ENCODE peak calls at places on chromosomes 4 and X, in ten cellular contexts. One of them, this sample, is unnamed. For H3K9me3, the result is how much of the 10 kb centered on the place peaks cover.

GRCh38 chr4:184448828-184449227 is 25.5 kb downstream of the IRF2 start:
- DNase-seq in BE2C: no peak
- DNase-seq in uterus: peak
- DNase-seq in fibroblast of lung: peak
- DNase-seq in endothelial cell of umbilical vein: peak
- DNase-seq in upper lobe of left lung: peak
- DNase-seq in CD8-positive, alpha-beta T cell: no peak
- DNase-seq in mammary epithelial cell: peak
- DNase-seq in cardiac muscle cell: no peak
- DNase-seq in tibial nerve: peak
- DNase-seq in this sample: no peak

GRCh38 chr4:55397521-55398321 is 2.0 kb downstream of the TMEM165 start:
- DNase-seq in CD8-positive, alpha-beta T cell: no peak
- DNase-seq in BE2C: no peak
- DNase-seq in tibial nerve: no peak
- DNase-seq in fibroblast of lung: peak
- DNase-seq in uterus: no peak
- DNase-seq in cardiac muscle cell: no peak
- DNase-seq in endothelial cell of umbilical vein: peak
- DNase-seq in upper lobe of left lung: no peak
- DNase-seq in mammary epithelial cell: peak
- DNase-seq in this sample: no peak

GRCh38 chr4:181030961-181031360 is 1212.2 kb upstream of the TENM3 start:
- DNase-seq in fibroblast of lung: peak
- DNase-seq in uterus: no peak
- DNase-seq in cardiac muscle cell: no peak
- DNase-seq in tibial nerve: no peak
- DNase-seq in upper lobe of left lung: no peak
- DNase-seq in endothelial cell of umbilical vein: no peak
- DNase-seq in CD8-positive, alpha-beta T cell: no peak
- DNase-seq in BE2C: no peak
- DNase-seq in mammary epithelial cell: no peak
- DNase-seq in this sample: no peak

GRCh38 chr4:158259955-158260575 is 49.8 kb downstream of the TMEM144 start:
- DNase-seq in tibial nerve: no peak
- DNase-seq in cardiac muscle cell: peak
- DNase-seq in CD8-positive, alpha-beta T cell: no peak
- DNase-seq in uterus: no peak
- DNase-seq in upper lobe of left lung: no peak
- DNase-seq in endothelial cell of umbilical vein: peak
- DNase-seq in BE2C: no peak
- DNase-seq in mammary epithelial cell: peak
- DNase-seq in fibroblast of lung: peak
- DNase-seq in this sample: no peak

GRCh38 chr4:1518997-1519700 is 112.9 kb upstream of the NKX1-1 start:
- DNase-seq in BE2C: peak
- DNase-seq in upper lobe of left lung: no peak
- DNase-seq in uterus: no peak
- DNase-seq in fibroblast of lung: no peak
- DNase-seq in tibial nerve: no peak
- DNase-seq in cardiac muscle cell: no peak
- DNase-seq in mammary epithelial cell: no peak
- DNase-seq in endothelial cell of umbilical vein: no peak
- DNase-seq in CD8-positive, alpha-beta T cell: no peak
- DNase-seq in this sample: no peak

GRCh38 chr4:148022975-148023374 is 291.1 kb downstream of the ARHGAP10 start:
- DNase-seq in upper lobe of left lung: no peak
- DNase-seq in endothelial cell of umbilical vein: no peak
- DNase-seq in mammary epithelial cell: no peak
- DNase-seq in CD8-positive, alpha-beta T cell: no peak
- DNase-seq in BE2C: no peak
- DNase-seq in uterus: no peak
- DNase-seq in cardiac muscle cell: no peak
- DNase-seq in fibroblast of lung: no peak
- DNase-seq in tibial nerve: no peak
- DNase-seq in this sample: no peak

GRCh38 chrX:153945956-153946909 is 1.8 kb upstream of the RENBP start:
- DNase-seq in upper lobe of left lung: no peak
- DNase-seq in CD8-positive, alpha-beta T cell: no peak
- DNase-seq in fibroblast of lung: no peak
- DNase-seq in tibial nerve: no peak
- DNase-seq in BE2C: no peak
- DNase-seq in uterus: no peak
- DNase-seq in endothelial cell of umbilical vein: no peak
- DNase-seq in mammary epithelial cell: no peak
- DNase-seq in cardiac muscle cell: no peak
- DNase-seq in this sample: no peak

GRCh38 chr4:148164529-148164928 is 277.7 kb downstream of the NR3C2 start:
- DNase-seq in tibial nerve: no peak
- DNase-seq in BE2C: no peak
- DNase-seq in CD8-positive, alpha-beta T cell: no peak
- DNase-seq in uterus: no peak
- DNase-seq in fibroblast of lung: no peak
- DNase-seq in cardiac muscle cell: no peak
- DNase-seq in endothelial cell of umbilical vein: no peak
- DNase-seq in mammary epithelial cell: no peak
- DNase-seq in upper lobe of left lung: no peak
- DNase-seq in this sample: no peak

GRCh38 chr4:67332627-67333026 is 212.7 kb downstream of the CENPC start:
- DNase-seq in tibial nerve: no peak
- DNase-seq in fibroblast of lung: no peak
- DNase-seq in cardiac muscle cell: no peak
- DNase-seq in CD8-positive, alpha-beta T cell: no peak
- DNase-seq in endothelial cell of umbilical vein: peak
- DNase-seq in mammary epithelial cell: peak
- DNase-seq in BE2C: peak
- DNase-seq in upper lobe of left lung: no peak
- DNase-seq in uterus: no peak
- DNase-seq in this sample: no peak

GRCh38 chrX:68232206-68232605 is 201.1 kb downstream of the OPHN1 start:
- DNase-seq in uterus: no peak
- DNase-seq in mammary epithelial cell: peak
- DNase-seq in fibroblast of lung: no peak
- DNase-seq in endothelial cell of umbilical vein: no peak
- DNase-seq in tibial nerve: no peak
- DNase-seq in CD8-positive, alpha-beta T cell: no peak
- DNase-seq in cardiac muscle cell: no peak
- DNase-seq in BE2C: no peak
- DNase-seq in upper lobe of left lung: no peak
- DNase-seq in this sample: no peak

GRCh38 chr4:53064609-53065008 is 202.5 kb downstream of the RASL11B start:
- DNase-seq in CD8-positive, alpha-beta T cell: no peak
- DNase-seq in mammary epithelial cell: no peak
- DNase-seq in tibial nerve: no peak
- DNase-seq in endothelial cell of umbilical vein: no peak
- DNase-seq in fibroblast of lung: no peak
- DNase-seq in cardiac muscle cell: no peak
- DNase-seq in upper lobe of left lung: no peak
- DNase-seq in uterus: no peak
- DNase-seq in BE2C: no peak
- DNase-seq in this sample: no peak

GRCh38 chr4:112517067-112517588 is 1.1 kb upstream of the NEUROG2 start:
- DNase-seq in CD8-positive, alpha-beta T cell: no peak
- DNase-seq in BE2C: no peak
- DNase-seq in mammary epithelial cell: no peak
- DNase-seq in fibroblast of lung: no peak
- DNase-seq in cardiac muscle cell: no peak
- DNase-seq in uterus: no peak
- DNase-seq in tibial nerve: no peak
- DNase-seq in endothelial cell of umbilical vein: no peak
- DNase-seq in upper lobe of left lung: no peak
- DNase-seq in this sample: no peak

GRCh38 chr4:140257461-140258305 is 103.7 kb upstream of the MAML3 start:
- DNase-seq in CD8-positive, alpha-beta T cell: no peak
- DNase-seq in cardiac muscle cell: no peak
- DNase-seq in tibial nerve: no peak
- DNase-seq in endothelial cell of umbilical vein: peak
- DNase-seq in BE2C: no peak
- DNase-seq in fibroblast of lung: no peak
- DNase-seq in upper lobe of left lung: peak
- DNase-seq in mammary epithelial cell: peak
- DNase-seq in uterus: no peak
- DNase-seq in this sample: no peak

GRCh38 chr4:3285558-3286334 is 7.1 kb upstream of the RGS12 start:
- DNase-seq in upper lobe of left lung: peak
- DNase-seq in tibial nerve: no peak
- DNase-seq in BE2C: no peak
- DNase-seq in fibroblast of lung: peak
- DNase-seq in endothelial cell of umbilical vein: no peak
- DNase-seq in uterus: no peak
- DNase-seq in cardiac muscle cell: no peak
- DNase-seq in mammary epithelial cell: peak
- DNase-seq in CD8-positive, alpha-beta T cell: no peak
- DNase-seq in this sample: no peak

GRCh38 chrX:115399306-115399705 is 109.8 kb downstream of the LUZP4 start:
- DNase-seq in cardiac muscle cell: no peak
- DNase-seq in upper lobe of left lung: no peak
- DNase-seq in endothelial cell of umbilical vein: peak
- DNase-seq in mammary epithelial cell: no peak
- DNase-seq in tibial nerve: no peak
- DNase-seq in fibroblast of lung: no peak
- DNase-seq in BE2C: no peak
- DNase-seq in CD8-positive, alpha-beta T cell: no peak
- DNase-seq in uterus: no peak
- DNase-seq in this sample: no peak

GRCh38 chr4:271492-272103 is 33.7 kb downstream of the ZNF732 start:
- DNase-seq in upper lobe of left lung: no peak
- DNase-seq in uterus: no peak
- DNase-seq in BE2C: no peak
- DNase-seq in mammary epithelial cell: no peak
- DNase-seq in tibial nerve: no peak
- DNase-seq in endothelial cell of umbilical vein: no peak
- DNase-seq in fibroblast of lung: no peak
- DNase-seq in cardiac muscle cell: no peak
- DNase-seq in CD8-positive, alpha-beta T cell: no peak
- DNase-seq in this sample: no peak
- H3K9me3 ChIP-seq in upper lobe of left lung: half or more
- H3K9me3 ChIP-seq in uterus: half or more
- H3K9me3 ChIP-seq in BE2C: under half
- H3K9me3 ChIP-seq in mammary epithelial cell: under half
- H3K9me3 ChIP-seq in tibial nerve: half or more
- H3K9me3 ChIP-seq in endothelial cell of umbilical vein: under half
- H3K9me3 ChIP-seq in fibroblast of lung: under half
- H3K9me3 ChIP-seq in cardiac muscle cell: under half
- H3K9me3 ChIP-seq in CD8-positive, alpha-beta T cell: under half
- H3K9me3 ChIP-seq in this sample: under half

DNA sequence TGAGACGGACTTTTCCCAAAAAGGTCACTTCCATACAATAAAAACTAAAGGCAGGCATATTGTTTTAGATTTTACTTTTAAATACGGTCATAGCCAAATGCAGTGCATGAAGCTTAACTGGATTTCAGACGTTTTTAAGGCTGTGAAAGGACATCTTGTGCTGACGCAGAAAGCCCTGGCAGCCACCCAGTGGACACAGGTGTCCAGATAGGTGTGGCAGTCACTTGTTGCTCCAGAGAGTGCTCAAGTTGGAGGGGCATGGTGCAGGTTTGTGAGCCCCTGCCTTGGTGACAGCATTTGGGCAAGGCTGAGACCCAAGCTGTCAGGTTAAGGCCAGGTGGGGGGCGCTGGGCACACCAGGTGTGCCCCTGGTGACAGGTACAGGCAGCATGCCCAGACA is 135.8 kb upstream of the TBL1X start:
- DNase-seq in endothelial cell of umbilical vein: no peak
- DNase-seq in cardiac muscle cell: no peak
- DNase-seq in CD8-positive, alpha-beta T cell: no peak
- DNase-seq in uterus: no peak
- DNase-seq in upper lobe of left lung: peak
- DNase-seq in BE2C: no peak
- DNase-seq in tibial nerve: no peak
- DNase-seq in mammary epithelial cell: no peak
- DNase-seq in fibroblast of lung: no peak
- DNase-seq in this sample: no peak
- H3K9me3 ChIP-seq in endothelial cell of umbilical vein: under half
- H3K9me3 ChIP-seq in cardiac muscle cell: under half
- H3K9me3 ChIP-seq in CD8-positive, alpha-beta T cell: under half
- H3K9me3 ChIP-seq in uterus: under half
- H3K9me3 ChIP-seq in upper lobe of left lung: under half
- H3K9me3 ChIP-seq in BE2C: under half
- H3K9me3 ChIP-seq in tibial nerve: under half
- H3K9me3 ChIP-seq in mammary epithelial cell: under half
- H3K9me3 ChIP-seq in fibroblast of lung: under half
- H3K9me3 ChIP-seq in this sample: under half

DNA sequence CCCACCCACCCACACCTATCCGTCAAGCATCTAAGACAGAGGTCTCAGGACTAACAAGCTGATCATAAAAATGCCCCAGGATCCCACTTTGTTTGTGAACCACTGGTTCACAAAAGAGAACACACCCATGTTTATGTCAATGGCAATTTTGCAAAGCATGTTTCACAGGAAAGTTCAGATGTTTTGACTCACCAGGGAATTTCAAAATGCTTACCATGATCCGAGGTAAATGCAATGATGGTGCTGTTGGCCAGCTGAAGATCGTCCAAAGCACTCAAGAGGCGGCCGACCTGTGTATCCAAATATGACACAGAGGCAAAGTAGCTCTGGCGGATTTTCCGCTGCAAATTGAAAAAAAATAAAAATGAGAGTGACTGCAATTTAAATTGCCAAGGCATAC is 15.0 kb downstream of the IDS start:
- DNase-seq in mammary epithelial cell: no peak
- DNase-seq in BE2C: no peak
- DNase-seq in tibial nerve: no peak
- DNase-seq in uterus: no peak
- DNase-seq in endothelial cell of umbilical vein: no peak
- DNase-seq in cardiac muscle cell: no peak
- DNase-seq in CD8-positive, alpha-beta T cell: no peak
- DNase-seq in fibroblast of lung: no peak
- DNase-seq in upper lobe of left lung: no peak
- DNase-seq in this sample: no peak
- H3K9me3 ChIP-seq in mammary epithelial cell: under half
- H3K9me3 ChIP-seq in BE2C: under half
- H3K9me3 ChIP-seq in tibial nerve: under half
- H3K9me3 ChIP-seq in uterus: under half
- H3K9me3 ChIP-seq in endothelial cell of umbilical vein: under half
- H3K9me3 ChIP-seq in cardiac muscle cell: under half
- H3K9me3 ChIP-seq in CD8-positive, alpha-beta T cell: under half
- H3K9me3 ChIP-seq in fibroblast of lung: under half
- H3K9me3 ChIP-seq in upper lobe of left lung: under half
- H3K9me3 ChIP-seq in this sample: under half

DNA sequence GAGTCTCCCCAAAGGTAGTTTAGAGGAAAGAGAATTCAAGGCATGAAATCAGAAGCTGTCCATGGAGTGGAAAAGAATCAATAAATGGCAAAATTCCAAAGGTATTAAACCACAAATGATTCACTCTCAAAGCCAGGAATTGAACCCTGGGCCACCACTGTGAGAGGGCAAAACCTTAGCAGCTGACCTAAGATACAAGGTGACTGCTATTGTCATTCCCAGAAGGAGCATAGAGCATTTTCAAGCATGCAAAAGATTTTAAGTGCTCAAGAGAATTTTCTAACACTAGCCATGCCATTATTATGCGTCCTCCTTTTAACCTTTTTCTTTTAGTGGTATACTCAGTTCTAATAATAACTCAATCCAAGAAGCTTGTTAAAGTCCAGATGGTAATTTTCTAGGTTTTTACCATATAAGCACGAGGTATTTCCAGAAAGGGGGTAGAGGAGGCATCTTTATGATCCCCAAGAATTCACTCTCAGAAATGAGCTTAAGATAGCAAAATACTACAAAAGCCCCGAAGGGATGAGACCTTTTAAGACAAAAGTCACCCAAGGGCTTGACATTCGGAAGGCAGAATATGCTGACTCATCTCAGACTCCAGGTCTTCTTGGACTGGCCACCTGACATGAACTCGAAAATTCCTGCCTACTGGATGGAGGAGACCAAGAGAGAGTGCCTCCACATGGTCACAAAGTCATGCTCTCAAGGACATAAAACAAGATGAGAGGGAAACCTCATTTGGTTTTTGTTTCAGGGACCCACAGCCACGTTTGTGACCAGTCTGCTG is 13.8 kb upstream of the PAGE5 start:
- DNase-seq in cardiac muscle cell: no peak
- DNase-seq in endothelial cell of umbilical vein: no peak
- DNase-seq in mammary epithelial cell: no peak
- DNase-seq in BE2C: no peak
- DNase-seq in uterus: no peak
- DNase-seq in upper lobe of left lung: no peak
- DNase-seq in tibial nerve: no peak
- DNase-seq in fibroblast of lung: no peak
- DNase-seq in CD8-positive, alpha-beta T cell: no peak
- DNase-seq in this sample: no peak
- H3K9me3 ChIP-seq in cardiac muscle cell: under half
- H3K9me3 ChIP-seq in endothelial cell of umbilical vein: under half
- H3K9me3 ChIP-seq in mammary epithelial cell: under half
- H3K9me3 ChIP-seq in BE2C: under half
- H3K9me3 ChIP-seq in uterus: under half
- H3K9me3 ChIP-seq in upper lobe of left lung: under half
- H3K9me3 ChIP-seq in tibial nerve: under half
- H3K9me3 ChIP-seq in fibroblast of lung: under half
- H3K9me3 ChIP-seq in CD8-positive, alpha-beta T cell: under half
- H3K9me3 ChIP-seq in this sample: under half

This sample was measured in T-helper 17 cell.